ENCODE peak calls at places on chromosomes 5 and 9, in six cellular contexts. T is bronchial epithelial cell, P is colonic mucosa, C is brain microvascular endothelial cell, R is right lobe of liver, S is HAP-1. K is an unnamed sample.

GRCh38 chr5:95471922-95472321 is 80.8 kb downstream of the FAM81B start:
- DNase-seq in R (no peak), P (no peak), C (peak; percentile 55), S (no peak), T (peak; percentile 8), K (no peak)

GRCh38 chr5:64767959-64768357 is 533 bp downstream of the SREK1IP1 start:
- DNase-seq in T (peak; percentile 37), S (peak; percentile 17), R (peak; percentile 21), C (peak; percentile 6), P (peak; percentile 33), K (no peak)

GRCh38 chr5:45037927-45038326 is 229.2 kb downstream of the MRPS30 start:
- DNase-seq in P (no peak), C (no peak), R (no peak), T (no peak), S (no peak), K (no peak)

GRCh38 chr9:113523421-113524141 is 60.1 kb downstream of the RGS3 start:
- DNase-seq in R (peak; percentile 50), C (peak; percentile 25), P (peak; percentile 63), T (no peak), S (no peak), K (peak; percentile 72)

GRCh38 chr9:129898205-129898604 is 62.9 kb downstream of the USP20 start:
- DNase-seq in P (peak; percentile 44), C (no peak), R (no peak), S (no peak), T (peak; percentile 62), K (no peak)

GRCh38 chr5:28743362-28743761 is 1705.0 kb upstream of the CDH9 start:
- DNase-seq in P (no peak), S (no peak), R (no peak), C (no peak), T (no peak), K (no peak)

GRCh38 chr9:71791875-71792274 is 23.6 kb upstream of the CEMIP2 start:
- DNase-seq in P (no peak), T (no peak), R (no peak), S (no peak), C (no peak), K (no peak)

GRCh38 chr5:139272471-139273321 is 20.8 kb upstream of the MATR3 start:
- DNase-seq in S (peak; percentile 66), P (peak; percentile 85), C (peak; percentile 28), T (peak; percentile 55), R (no peak), K (no peak)

GRCh38 chr9:130036099-130036498 is 6.9 kb downstream of the FNBP1 start:
- DNase-seq in R (no peak), T (peak; percentile 84), P (no peak), C (no peak), S (no peak), K (no peak)

GRCh38 chr5:157370967-157371366 is 89.0 kb upstream of the NIPAL4 start:
- DNase-seq in T (no peak), R (no peak), P (no peak), S (no peak), C (peak; percentile 50), K (no peak)

GRCh38 chr5:132591140-132591539 is 34.4 kb downstream of the RAD50 start:
- DNase-seq in S (no peak), R (no peak), C (no peak), T (no peak), P (no peak), K (no peak)

GRCh38 chr9:97237311-97237786 is 70.1 kb upstream of the CCDC180 start:
- DNase-seq in T (no peak), R (no peak), C (no peak), S (peak; percentile 16), P (no peak), K (no peak)

GRCh38 chr5:31753700-31754461 is 115.0 kb downstream of the PDZD2 start:
- DNase-seq in S (no peak), T (no peak), P (no peak), R (no peak), C (no peak), K (no peak)
- H3K27me3 ChIP-seq in S (no peaks in the 10 kb centered on the region), T (no peaks in the 10 kb centered on the region), P (no peaks in the 10 kb centered on the region), R (no peaks in the 10 kb centered on the region), C (no peaks in the 10 kb centered on the region), K (no peaks in the 10 kb centered on the region)

DNA sequence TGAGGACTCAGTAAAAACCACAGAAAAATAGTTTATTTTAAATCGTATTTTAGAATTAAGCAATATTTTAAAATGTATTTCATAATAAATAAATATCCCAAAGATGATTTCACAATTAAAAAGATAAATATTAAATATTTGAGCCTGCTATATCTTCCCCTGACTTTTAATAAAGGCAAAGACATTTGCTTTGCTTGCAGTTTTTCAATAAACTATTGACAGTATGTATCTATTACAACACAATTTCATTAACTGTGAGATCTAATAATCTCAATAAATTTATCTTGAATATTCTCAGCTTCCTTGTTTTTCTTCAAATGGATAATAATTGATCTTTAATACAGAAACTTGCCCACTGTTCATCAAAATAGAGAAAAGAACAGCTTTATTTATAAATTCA is 186.2 kb upstream of the TARS1 start:
- DNase-seq in R (no peak), S (no peak), T (no peak), C (no peak), P (no peak), K (no peak)
- H3K27me3 ChIP-seq in R (no peaks in the 10 kb centered on the region), S (peaks cover 6% of the 10 kb centered on the region), T (no peaks in the 10 kb centered on the region), C (no peaks in the 10 kb centered on the region), P (no peaks in the 10 kb centered on the region), K (no peaks in the 10 kb centered on the region)

GRCh38 chr5:14528926-14529325 is 52.7 kb upstream of the OTULINL start:
- DNase-seq in S (no peak), R (no peak), C (no peak), T (no peak), P (no peak), K (no peak)

GRCh38 chr5:14525397-14525796 is 56.2 kb upstream of the OTULINL start:
- DNase-seq in T (no peak), P (no peak), C (no peak), R (no peak), S (no peak), K (no peak)

GRCh38 chr5:14531668-14532067 is 49.9 kb upstream of the OTULINL start:
- DNase-seq in R (no peak), S (no peak), P (no peak), C (no peak), T (no peak), K (no peak)

GRCh38 chr5:14526493-14526892 is 55.1 kb upstream of the OTULINL start:
- DNase-seq in S (no peak), C (no peak), T (no peak), R (no peak), P (no peak), K (no peak)

GRCh38 chr5:14528115-14528514 is 53.5 kb upstream of the OTULINL start:
- DNase-seq in S (no peak), P (no peak), C (no peak), R (no peak), T (no peak), K (no peak)
- H3K27me3 ChIP-seq in S (no peaks in the 10 kb centered on the region), P (no peaks in the 10 kb centered on the region), C (no peaks in the 10 kb centered on the region), R (no peaks in the 10 kb centered on the region), T (no peaks in the 10 kb centered on the region), K (no peaks in the 10 kb centered on the region)

DNA sequence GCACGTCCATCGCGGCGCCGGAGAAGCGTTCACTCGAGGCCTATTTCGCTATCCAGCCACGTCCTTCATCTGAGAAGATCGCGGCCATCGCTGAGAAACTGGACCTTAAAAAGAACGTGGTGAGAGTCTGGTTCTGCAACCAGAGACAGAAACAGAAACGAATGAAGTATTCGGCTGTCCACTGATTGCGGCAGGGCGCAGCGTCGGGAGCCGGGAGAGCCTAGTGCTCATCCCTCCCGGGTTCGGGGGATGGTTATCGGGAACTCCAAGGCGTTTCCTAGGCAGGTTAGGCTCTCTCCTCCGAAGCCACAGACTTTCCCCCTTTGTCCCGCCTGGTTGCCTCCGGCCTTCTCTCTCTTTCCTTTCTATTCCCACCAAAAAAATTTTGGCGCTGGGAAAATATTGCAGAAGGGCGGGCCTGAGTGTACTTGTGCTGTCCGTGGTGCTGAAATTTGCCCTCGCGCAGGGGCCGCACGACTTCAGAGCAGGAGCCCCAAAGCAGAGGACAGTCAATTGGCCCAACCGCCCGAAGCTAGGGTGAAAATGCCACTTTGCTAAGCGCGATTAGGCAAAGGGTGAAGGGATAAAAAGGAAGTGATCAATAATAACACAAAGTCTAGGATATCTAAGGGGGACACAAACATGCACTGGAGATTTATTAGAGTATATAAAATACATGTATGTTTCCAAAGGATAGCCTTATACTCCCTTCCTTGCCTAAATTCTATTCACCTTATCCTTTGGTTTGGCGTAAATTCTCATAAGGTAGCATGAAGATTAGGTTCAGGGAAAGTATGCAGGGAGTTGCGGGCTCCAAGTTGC is 1.8 kb downstream of the POU4F3 start:
- DNase-seq in T (peak; percentile 28), R (peak; percentile 36), C (peak; percentile 59), P (peak; percentile 39), S (peak; percentile 81), K (no peak)
- H3K27me3 ChIP-seq in T (peaks cover 84% of the 10 kb centered on the region), R (peaks cover 29% of the 10 kb centered on the region), C (peaks cover 95% of the 10 kb centered on the region), P (peaks cover 91% of the 10 kb centered on the region), S (peaks cover 81% of the 10 kb centered on the region), K (peaks cover 7% of the 10 kb centered on the region)

DNA sequence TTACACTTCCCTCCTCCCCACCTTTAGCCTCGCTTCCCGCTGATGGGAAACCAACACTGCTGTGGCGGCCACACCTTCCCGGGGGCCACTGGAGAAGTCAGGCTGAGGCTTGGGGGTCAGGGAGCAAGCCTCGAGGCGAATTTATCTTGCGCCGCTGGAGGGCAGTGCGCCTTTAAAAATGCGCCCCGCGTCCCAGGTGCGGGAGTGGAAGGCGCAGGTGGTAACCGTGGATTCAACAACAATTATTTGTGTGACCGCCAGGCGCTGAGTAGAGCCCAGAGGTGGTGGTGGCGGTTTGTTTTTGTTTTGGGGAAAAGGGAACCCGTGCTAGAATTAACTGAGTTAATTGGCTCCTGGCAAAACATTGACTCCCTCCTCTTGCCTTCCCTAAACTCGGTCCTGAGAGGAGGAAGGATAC is 1.1 kb downstream of the CFAP77 start:
- DNase-seq in T (peak; percentile 42), C (peak; percentile 9), R (peak; percentile 38), P (peak; percentile 53), S (peak; percentile 84), K (peak; percentile 74)
- H3K27me3 ChIP-seq in T (peaks cover 19% of the 10 kb centered on the region), C (peaks cover 21% of the 10 kb centered on the region), R (peaks cover 19% of the 10 kb centered on the region), P (peaks cover 20% of the 10 kb centered on the region), S (peaks cover 28% of the 10 kb centered on the region), K (peaks cover 2% of the 10 kb centered on the region)

GRCh38 chr5:55191165-55191564 is 18.2 kb upstream of the CDC20B start:
- DNase-seq in C (no peak), P (no peak), T (peak; percentile 58), R (no peak), S (no peak), K (no peak)
- H3K27me3 ChIP-seq in C (peaks cover 37% of the 10 kb centered on the region), P (peaks cover 8% of the 10 kb centered on the region), T (peaks cover 2% of the 10 kb centered on the region), R (no peaks in the 10 kb centered on the region), S (peaks cover 12% of the 10 kb centered on the region), K (no peaks in the 10 kb centered on the region)

DNA sequence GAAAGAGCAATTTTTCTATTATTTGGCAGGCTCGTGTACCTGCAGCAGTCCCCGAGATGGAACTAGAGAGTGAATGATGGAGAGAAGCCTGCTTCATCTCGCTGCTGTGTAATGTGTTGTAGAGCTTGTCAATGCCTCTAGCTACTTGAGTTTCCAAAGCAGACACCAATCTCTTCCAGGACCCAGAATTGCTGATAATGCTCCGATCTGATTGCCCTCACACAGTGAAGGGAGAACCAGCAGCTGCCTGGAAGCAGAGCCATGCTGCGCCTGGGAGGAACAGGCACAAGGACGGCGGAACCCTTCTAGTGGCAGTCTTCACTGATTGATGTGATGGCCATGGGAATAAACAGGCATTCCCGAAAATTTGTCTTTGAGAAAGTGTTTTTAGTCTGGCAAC is 288.0 kb downstream of the ICE1 start:
- DNase-seq in S (no peak), P (no peak), C (no peak), T (no peak), R (no peak), K (no peak)
- H3K27me3 ChIP-seq in S (no peaks in the 10 kb centered on the region), P (no peaks in the 10 kb centered on the region), C (no peaks in the 10 kb centered on the region), T (no peaks in the 10 kb centered on the region), R (no peaks in the 10 kb centered on the region), K (no peaks in the 10 kb centered on the region)